ENCODE peak calls at places on chromosomes 13 and 19, in nine cellular contexts. One of them, this sample, is unnamed.

GRCh38 chr19:29315566-29315965 is 102.6 kb upstream of the UQCRFS1 start:
- DNase-seq in CD8-positive, alpha-beta memory T cell: no peak
- DNase-seq in heart right ventricle: no peak
- DNase-seq in fibroblast of lung: no peak
- DNase-seq in IMR-90: no peak
- DNase-seq in ovary: no peak
- DNase-seq in effector memory CD4-positive, alpha-beta T cell: no peak
- DNase-seq in AG04450: no peak
- DNase-seq in CD4-positive, CD25-positive, alpha-beta regulatory T cell: no peak
- DNase-seq in this sample: no peak

GRCh38 chr13:66219493-66219892 is 1010.6 kb downstream of the PCDH9 start:
- DNase-seq in ovary: no peak
- DNase-seq in AG04450: no peak
- DNase-seq in IMR-90: no peak
- DNase-seq in CD4-positive, CD25-positive, alpha-beta regulatory T cell: no peak
- DNase-seq in heart right ventricle: no peak
- DNase-seq in CD8-positive, alpha-beta memory T cell: no peak
- DNase-seq in fibroblast of lung: no peak
- DNase-seq in effector memory CD4-positive, alpha-beta T cell: no peak
- DNase-seq in this sample: no peak

GRCh38 chr13:106138620-106139019 is 396.8 kb downstream of the EFNB2 start:
- DNase-seq in CD4-positive, CD25-positive, alpha-beta regulatory T cell: no peak
- DNase-seq in AG04450: no peak
- DNase-seq in effector memory CD4-positive, alpha-beta T cell: no peak
- DNase-seq in ovary: no peak
- DNase-seq in heart right ventricle: no peak
- DNase-seq in CD8-positive, alpha-beta memory T cell: no peak
- DNase-seq in IMR-90: no peak
- DNase-seq in fibroblast of lung: no peak
- DNase-seq in this sample: no peak

GRCh38 chr13:111626371-111627305 is 306.2 kb downstream of the TEX29 start:
- DNase-seq in CD4-positive, CD25-positive, alpha-beta regulatory T cell: no peak
- DNase-seq in effector memory CD4-positive, alpha-beta T cell: no peak
- DNase-seq in AG04450: no peak
- DNase-seq in fibroblast of lung: no peak
- DNase-seq in ovary: no peak
- DNase-seq in CD8-positive, alpha-beta memory T cell: no peak
- DNase-seq in heart right ventricle: no peak
- DNase-seq in IMR-90: no peak
- DNase-seq in this sample: no peak

GRCh38 chr13:38417727-38418126 is 68.1 kb downstream of the UFM1 start:
- DNase-seq in heart right ventricle: no peak
- DNase-seq in effector memory CD4-positive, alpha-beta T cell: no peak
- DNase-seq in IMR-90: peak; percentile 1
- DNase-seq in fibroblast of lung: no peak
- DNase-seq in ovary: no peak
- DNase-seq in AG04450: no peak
- DNase-seq in CD8-positive, alpha-beta memory T cell: no peak
- DNase-seq in CD4-positive, CD25-positive, alpha-beta regulatory T cell: no peak
- DNase-seq in this sample: no peak

GRCh38 chr19:6693681-6694080 is 23.7 kb upstream of the TNFSF14 start:
- DNase-seq in CD8-positive, alpha-beta memory T cell: no peak
- DNase-seq in heart right ventricle: no peak
- DNase-seq in CD4-positive, CD25-positive, alpha-beta regulatory T cell: no peak
- DNase-seq in IMR-90: no peak
- DNase-seq in fibroblast of lung: no peak
- DNase-seq in effector memory CD4-positive, alpha-beta T cell: no peak
- DNase-seq in ovary: no peak
- DNase-seq in AG04450: no peak
- DNase-seq in this sample: no peak

GRCh38 chr19:49581007-49581508 is at the start of gene PRRG2:
- DNase-seq in effector memory CD4-positive, alpha-beta T cell: no peak
- DNase-seq in IMR-90: no peak
- DNase-seq in CD4-positive, CD25-positive, alpha-beta regulatory T cell: no peak
- DNase-seq in heart right ventricle: no peak
- DNase-seq in ovary: no peak
- DNase-seq in AG04450: no peak
- DNase-seq in fibroblast of lung: no peak
- DNase-seq in CD8-positive, alpha-beta memory T cell: no peak
- DNase-seq in this sample: no peak

GRCh38 chr13:43074824-43075510 is 51.6 kb downstream of the DNAJC15 start:
- DNase-seq in CD4-positive, CD25-positive, alpha-beta regulatory T cell: no peak
- DNase-seq in heart right ventricle: no peak
- DNase-seq in effector memory CD4-positive, alpha-beta T cell: no peak
- DNase-seq in fibroblast of lung: no peak
- DNase-seq in IMR-90: no peak
- DNase-seq in AG04450: no peak
- DNase-seq in ovary: no peak
- DNase-seq in CD8-positive, alpha-beta memory T cell: no peak
- DNase-seq in this sample: no peak

DNA sequence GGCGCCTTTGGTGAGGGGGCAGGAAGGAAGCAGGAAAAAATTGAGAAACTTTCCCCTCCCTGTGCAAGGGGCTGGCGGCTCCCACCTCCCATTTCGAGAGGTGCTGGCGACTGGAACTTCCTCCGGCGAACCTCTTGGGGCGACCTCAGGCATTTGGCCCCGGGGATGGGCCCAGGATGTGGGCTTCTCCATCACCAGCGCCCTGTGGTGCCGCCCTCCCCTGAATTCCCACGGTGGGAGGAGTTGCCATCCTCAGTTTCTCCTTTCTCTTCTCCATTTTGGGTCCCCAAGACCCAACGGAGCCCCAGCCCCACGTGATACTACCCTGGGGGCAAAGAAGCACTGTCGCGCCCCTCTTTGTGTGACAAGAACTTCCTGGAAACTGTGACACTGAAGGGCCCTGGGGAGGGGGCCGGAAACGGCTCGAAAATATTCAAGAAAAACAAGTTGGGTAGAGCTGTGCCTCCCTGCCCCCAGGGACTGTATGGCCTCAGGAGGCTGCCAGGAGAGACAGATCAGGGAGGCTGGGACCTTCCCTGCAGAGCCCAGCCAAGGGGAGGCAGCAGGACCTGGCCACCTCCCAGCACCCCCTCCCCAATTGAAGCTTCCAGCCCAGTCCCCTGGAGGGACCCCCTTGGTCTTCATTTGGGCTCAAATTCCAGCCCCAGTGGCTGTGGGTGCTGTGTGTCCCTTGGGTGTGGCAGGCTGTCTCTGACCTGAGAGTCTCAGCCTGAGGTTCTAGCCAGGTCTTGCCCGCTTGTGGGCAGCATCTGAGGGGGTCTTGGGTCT is 16.2 kb upstream of the AP1M2 start:
- DNase-seq in heart right ventricle: peak; percentile 67
- DNase-seq in effector memory CD4-positive, alpha-beta T cell: peak; percentile 63
- DNase-seq in fibroblast of lung: no peak
- DNase-seq in ovary: peak; percentile 34
- DNase-seq in CD8-positive, alpha-beta memory T cell: peak; percentile 92
- DNase-seq in AG04450: no peak
- DNase-seq in CD4-positive, CD25-positive, alpha-beta regulatory T cell: peak; percentile 72
- DNase-seq in IMR-90: no peak
- DNase-seq in this sample: no peak
- H3K27ac ChIP-seq in heart right ventricle: peak overlapping the region; percentile 98
- H3K27ac ChIP-seq in effector memory CD4-positive, alpha-beta T cell: peak overlapping the region; percentile 99
- H3K27ac ChIP-seq in fibroblast of lung: peak overlapping the region; percentile 77
- H3K27ac ChIP-seq in ovary: peak overlapping the region; percentile 62
- H3K27ac ChIP-seq in CD8-positive, alpha-beta memory T cell: peak overlapping the region; percentile 89
- H3K27ac ChIP-seq in AG04450: peak overlapping the region; percentile 47
- H3K27ac ChIP-seq in CD4-positive, CD25-positive, alpha-beta regulatory T cell: peak overlapping the region; percentile 98
- H3K27ac ChIP-seq in IMR-90: peak overlapping the region; percentile 82
- H3K27ac ChIP-seq in this sample: no peak overlapping the region

GRCh38 chr19:45095496-45096413 is 2.8 kb downstream of the PPP1R37 start:
- DNase-seq in CD4-positive, CD25-positive, alpha-beta regulatory T cell: no peak
- DNase-seq in IMR-90: no peak
- DNase-seq in fibroblast of lung: no peak
- DNase-seq in AG04450: no peak
- DNase-seq in effector memory CD4-positive, alpha-beta T cell: no peak
- DNase-seq in CD8-positive, alpha-beta memory T cell: no peak
- DNase-seq in heart right ventricle: no peak
- DNase-seq in ovary: no peak
- DNase-seq in this sample: no peak

GRCh38 chr19:45096700-45097099 is 3.7 kb downstream of the PPP1R37 start:
- DNase-seq in IMR-90: no peak
- DNase-seq in heart right ventricle: no peak
- DNase-seq in CD8-positive, alpha-beta memory T cell: no peak
- DNase-seq in fibroblast of lung: no peak
- DNase-seq in effector memory CD4-positive, alpha-beta T cell: no peak
- DNase-seq in CD4-positive, CD25-positive, alpha-beta regulatory T cell: no peak
- DNase-seq in AG04450: no peak
- DNase-seq in ovary: no peak
- DNase-seq in this sample: no peak

GRCh38 chr19:45094158-45094557 is 1.2 kb downstream of the PPP1R37 start:
- DNase-seq in CD8-positive, alpha-beta memory T cell: no peak
- DNase-seq in IMR-90: no peak
- DNase-seq in fibroblast of lung: no peak
- DNase-seq in AG04450: no peak
- DNase-seq in CD4-positive, CD25-positive, alpha-beta regulatory T cell: no peak
- DNase-seq in heart right ventricle: no peak
- DNase-seq in ovary: no peak
- DNase-seq in effector memory CD4-positive, alpha-beta T cell: no peak
- DNase-seq in this sample: no peak

GRCh38 chr19:45092747-45093678 is at the start of gene PPP1R37:
- DNase-seq in AG04450: peak; percentile 95
- DNase-seq in fibroblast of lung: peak; percentile 97
- DNase-seq in CD4-positive, CD25-positive, alpha-beta regulatory T cell: peak; percentile 88
- DNase-seq in effector memory CD4-positive, alpha-beta T cell: peak; percentile 90
- DNase-seq in CD8-positive, alpha-beta memory T cell: peak; percentile 93
- DNase-seq in IMR-90: peak; percentile 97
- DNase-seq in heart right ventricle: peak; percentile 95
- DNase-seq in ovary: peak; percentile 91
- DNase-seq in this sample: peak; percentile 89

DNA sequence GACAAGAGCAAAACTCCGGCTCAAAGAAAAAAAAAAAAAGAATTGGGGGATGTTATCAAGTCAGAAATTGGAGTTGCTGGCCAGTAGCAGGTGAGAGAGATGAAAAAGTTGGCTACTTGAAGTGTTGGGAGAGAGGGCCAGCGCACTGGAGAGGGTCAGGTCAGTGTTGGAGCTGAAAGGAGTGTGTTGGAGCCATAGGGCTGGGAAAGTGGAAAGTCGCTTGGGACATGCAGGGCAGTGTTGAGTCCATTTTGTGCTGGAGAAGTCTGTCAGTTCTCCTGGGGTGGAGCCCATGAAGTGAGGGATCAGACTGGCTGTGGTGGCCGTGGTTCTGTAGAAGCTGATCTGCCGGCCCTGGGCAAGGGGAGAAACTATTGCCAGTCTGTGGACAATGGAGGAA is 1.7 kb downstream of the PPP1R37 start:
- DNase-seq in heart right ventricle: no peak
- DNase-seq in effector memory CD4-positive, alpha-beta T cell: no peak
- DNase-seq in ovary: no peak
- DNase-seq in IMR-90: no peak
- DNase-seq in fibroblast of lung: no peak
- DNase-seq in AG04450: no peak
- DNase-seq in CD4-positive, CD25-positive, alpha-beta regulatory T cell: no peak
- DNase-seq in CD8-positive, alpha-beta memory T cell: no peak
- DNase-seq in this sample: no peak
- H3K27ac ChIP-seq in heart right ventricle: no peak overlapping the region
- H3K27ac ChIP-seq in effector memory CD4-positive, alpha-beta T cell: no peak overlapping the region
- H3K27ac ChIP-seq in ovary: no peak overlapping the region
- H3K27ac ChIP-seq in IMR-90: no peak overlapping the region
- H3K27ac ChIP-seq in fibroblast of lung: no peak overlapping the region
- H3K27ac ChIP-seq in AG04450: no peak overlapping the region
- H3K27ac ChIP-seq in CD4-positive, CD25-positive, alpha-beta regulatory T cell: no peak overlapping the region
- H3K27ac ChIP-seq in CD8-positive, alpha-beta memory T cell: no peak overlapping the region
- H3K27ac ChIP-seq in this sample: no peak overlapping the region

DNA sequence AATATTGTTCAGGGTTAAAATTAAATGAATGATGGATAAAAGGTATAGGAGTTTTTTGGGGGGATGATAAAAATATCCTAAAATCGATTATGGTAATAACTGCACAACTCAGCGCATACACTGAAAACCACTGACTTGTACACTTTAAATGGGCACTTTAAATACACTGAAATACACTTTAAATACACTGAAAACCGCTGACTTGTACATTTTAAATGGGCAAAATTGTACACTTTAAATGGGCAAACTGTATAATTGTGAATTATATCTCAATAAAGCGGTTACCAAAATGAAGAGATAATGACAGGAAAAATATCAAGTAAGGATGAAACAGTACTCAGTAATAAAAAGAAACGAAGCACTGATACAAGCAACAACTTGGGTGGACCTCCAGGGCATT is 1.5 kb downstream of the LIG1 start:
- DNase-seq in ovary: no peak
- DNase-seq in heart right ventricle: no peak
- DNase-seq in CD4-positive, CD25-positive, alpha-beta regulatory T cell: no peak
- DNase-seq in effector memory CD4-positive, alpha-beta T cell: no peak
- DNase-seq in fibroblast of lung: no peak
- DNase-seq in CD8-positive, alpha-beta memory T cell: no peak
- DNase-seq in IMR-90: no peak
- DNase-seq in AG04450: no peak
- DNase-seq in this sample: no peak
- H3K27ac ChIP-seq in ovary: no peak overlapping the region
- H3K27ac ChIP-seq in heart right ventricle: no peak overlapping the region
- H3K27ac ChIP-seq in CD4-positive, CD25-positive, alpha-beta regulatory T cell: peak overlapping the region; percentile 94
- H3K27ac ChIP-seq in effector memory CD4-positive, alpha-beta T cell: peak overlapping the region; percentile 64
- H3K27ac ChIP-seq in fibroblast of lung: no peak overlapping the region
- H3K27ac ChIP-seq in CD8-positive, alpha-beta memory T cell: no peak overlapping the region
- H3K27ac ChIP-seq in IMR-90: no peak overlapping the region
- H3K27ac ChIP-seq in AG04450: no peak overlapping the region
- H3K27ac ChIP-seq in this sample: no peak overlapping the region

GRCh38 chr19:2047076-2047448 is 4.0 kb downstream of the MKNK2 start:
- DNase-seq in ovary: peak; percentile 22
- DNase-seq in heart right ventricle: no peak
- DNase-seq in fibroblast of lung: no peak
- DNase-seq in CD4-positive, CD25-positive, alpha-beta regulatory T cell: no peak
- DNase-seq in IMR-90: no peak
- DNase-seq in effector memory CD4-positive, alpha-beta T cell: no peak
- DNase-seq in AG04450: no peak
- DNase-seq in CD8-positive, alpha-beta memory T cell: no peak
- DNase-seq in this sample: no peak

GRCh38 chr19:2044709-2045500 is 6.1 kb downstream of the MKNK2 start:
- DNase-seq in effector memory CD4-positive, alpha-beta T cell: no peak
- DNase-seq in fibroblast of lung: no peak
- DNase-seq in ovary: peak; percentile 27
- DNase-seq in IMR-90: no peak
- DNase-seq in AG04450: no peak
- DNase-seq in heart right ventricle: no peak
- DNase-seq in CD8-positive, alpha-beta memory T cell: no peak
- DNase-seq in CD4-positive, CD25-positive, alpha-beta regulatory T cell: no peak
- DNase-seq in this sample: no peak

GRCh38 chr19:2043864-2044708 is 7.0 kb downstream of the MKNK2 start:
- DNase-seq in heart right ventricle: no peak
- DNase-seq in fibroblast of lung: no peak
- DNase-seq in effector memory CD4-positive, alpha-beta T cell: no peak
- DNase-seq in ovary: peak; percentile 46
- DNase-seq in CD8-positive, alpha-beta memory T cell: peak; percentile 38
- DNase-seq in AG04450: no peak
- DNase-seq in CD4-positive, CD25-positive, alpha-beta regulatory T cell: no peak
- DNase-seq in IMR-90: no peak
- DNase-seq in this sample: no peak

GRCh38 chr19:2046046-2046907 is 4.8 kb downstream of the MKNK2 start:
- DNase-seq in fibroblast of lung: no peak
- DNase-seq in heart right ventricle: no peak
- DNase-seq in CD4-positive, CD25-positive, alpha-beta regulatory T cell: no peak
- DNase-seq in CD8-positive, alpha-beta memory T cell: no peak
- DNase-seq in ovary: no peak
- DNase-seq in effector memory CD4-positive, alpha-beta T cell: no peak
- DNase-seq in AG04450: no peak
- DNase-seq in IMR-90: no peak
- DNase-seq in this sample: no peak

DNA sequence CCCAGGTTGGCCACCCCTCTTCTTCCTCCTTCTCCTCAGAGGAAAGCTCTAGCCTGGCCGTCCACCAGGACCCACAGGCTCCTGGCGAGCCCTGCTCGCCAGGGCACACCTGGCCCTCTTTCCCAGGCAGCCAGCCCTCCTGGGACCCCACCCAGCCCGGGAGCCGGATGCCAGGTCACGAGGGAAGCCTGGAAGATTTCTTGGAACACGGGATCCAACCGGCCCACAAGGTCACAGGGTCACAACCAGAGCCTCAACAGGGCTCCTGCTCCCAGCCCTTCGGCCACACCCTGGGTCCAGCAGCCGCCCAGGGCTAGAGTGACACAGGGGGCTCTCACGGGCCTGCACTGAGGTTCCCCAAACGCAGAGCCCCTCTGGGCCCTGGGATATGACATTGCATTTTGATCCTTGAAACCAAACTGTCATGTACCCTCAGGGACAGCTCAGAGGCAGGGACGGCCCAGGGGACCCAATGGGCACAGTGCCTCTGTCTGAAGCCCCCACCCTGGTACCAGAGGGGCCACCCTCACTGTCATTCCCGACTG is 5.5 kb downstream of the MKNK2 start:
- DNase-seq in fibroblast of lung: no peak
- DNase-seq in AG04450: no peak
- DNase-seq in CD8-positive, alpha-beta memory T cell: no peak
- DNase-seq in IMR-90: no peak
- DNase-seq in effector memory CD4-positive, alpha-beta T cell: no peak
- DNase-seq in ovary: no peak
- DNase-seq in heart right ventricle: no peak
- DNase-seq in CD4-positive, CD25-positive, alpha-beta regulatory T cell: no peak
- DNase-seq in this sample: no peak
- H3K27ac ChIP-seq in fibroblast of lung: no peak overlapping the region
- H3K27ac ChIP-seq in AG04450: no peak overlapping the region
- H3K27ac ChIP-seq in CD8-positive, alpha-beta memory T cell: no peak overlapping the region
- H3K27ac ChIP-seq in IMR-90: no peak overlapping the region
- H3K27ac ChIP-seq in effector memory CD4-positive, alpha-beta T cell: peak overlapping the region; percentile 27
- H3K27ac ChIP-seq in ovary: no peak overlapping the region
- H3K27ac ChIP-seq in heart right ventricle: peak overlapping the region; percentile 58
- H3K27ac ChIP-seq in CD4-positive, CD25-positive, alpha-beta regulatory T cell: peak overlapping the region; percentile 99
- H3K27ac ChIP-seq in this sample: peak overlapping the region; percentile 76

This sample was measured in epithelial cell of prostate.